ENCODE peak calls at places on chromosomes 6 and 20, in nine cellular contexts. Y is activated T-cell treated with anti-CD3 and anti-CD28 coated beads for 24 hours, F is amniotic stem cell, A is pulmonary artery endothelial cell, I is HepG2, U is cerebellar cortex, K is heart right ventricle, L is NCI-H1105 treated with DMSO at 0.1 percent for 48 hours, J is ovary. H is an unnamed sample.

GRCh38 chr20:62739067-62739466 is 30.4 kb downstream of the NTSR1 start:
- DNase-seq in Y (no peak), F (no peak), A (no peak), I (no peak), U (no peak), K (no peak), L (no peak), J (no peak), H (no peak)

GRCh38 chr6:129575378-129576118 is 134.4 kb downstream of the ARHGAP18 start:
- DNase-seq in Y (no peak), F (peak), A (no peak), I (peak), U (peak), K (peak), L (peak), J (no peak), H (peak)

GRCh38 chr6:106757267-106757666 is 127.9 kb downstream of the QRSL1 start:
- DNase-seq in Y (no peak), F (no peak), A (no peak), I (peak), U (no peak), K (no peak), L (peak), J (no peak), H (no peak)

GRCh38 chr6:13396241-13396792 is 68.0 kb upstream of the TBC1D7 start:
- DNase-seq in Y (no peak), F (no peak), A (no peak), I (no peak), U (peak), K (no peak), L (no peak), J (no peak), H (no peak)

GRCh38 chr20:59452856-59453255 is 151.5 kb upstream of the PHACTR3 start:
- DNase-seq in Y (no peak), F (no peak), A (no peak), I (no peak), U (no peak), K (no peak), L (no peak), J (no peak), H (no peak)

GRCh38 chr6:128208078-128208477 is 307.2 kb upstream of the THEMIS start:
- DNase-seq in Y (no peak), F (no peak), A (no peak), I (peak), U (no peak), K (no peak), L (no peak), J (no peak), H (peak)

GRCh38 chr20:17061721-17062120 is 165.1 kb upstream of the PCSK2 start:
- DNase-seq in Y (no peak), F (no peak), A (no peak), I (no peak), U (no peak), K (no peak), L (no peak), J (no peak), H (no peak)

GRCh38 chr6:43455034-43455747 is at the start of gene DLK2:
- DNase-seq in Y (peak), F (no peak), A (no peak), I (no peak), U (peak), K (no peak), L (no peak), J (no peak), H (no peak)

GRCh38 chr20:51767867-51768758 is at the start of gene ATP9A:
- DNase-seq in Y (no peak), F (no peak), A (no peak), I (no peak), U (no peak), K (peak), L (no peak), J (peak), H (no peak)

GRCh38 chr20:25077610-25078169 is 4.3 kb downstream of the VSX1 start:
- DNase-seq in Y (no peak), F (no peak), A (no peak), I (peak), U (peak), K (no peak), L (no peak), J (no peak), H (no peak)

GRCh38 chr6:85092224-85092623 is 327.8 kb upstream of the TBX18 start:
- DNase-seq in Y (no peak), F (no peak), A (no peak), I (no peak), U (no peak), K (no peak), L (no peak), J (no peak), H (no peak)

GRCh38 chr6:130420911-130421310 is 55.1 kb downstream of the TMEM200A start:
- DNase-seq in Y (no peak), F (no peak), A (no peak), I (no peak), U (no peak), K (no peak), L (no peak), J (no peak), H (no peak)

GRCh38 chr6:26032387-26033131 is 54.7 kb upstream of the HFE start:
- DNase-seq in Y (no peak), F (no peak), A (no peak), I (no peak), U (peak), K (no peak), L (no peak), J (no peak), H (peak)

GRCh38 chr20:64165866-64166600 is 1.8 kb downstream of the MYT1 start:
- DNase-seq in Y (no peak), F (no peak), A (no peak), I (no peak), U (peak), K (no peak), L (no peak), J (no peak), H (no peak)

GRCh38 chr6:37007340-37008043 is 2.0 kb downstream of the FGD2 start:
- DNase-seq in Y (no peak), F (no peak), A (no peak), I (no peak), U (no peak), K (peak), L (no peak), J (no peak), H (no peak)

GRCh38 chr6:97292671-97293070 is 9.7 kb upstream of the MMS22L start:
- DNase-seq in Y (no peak), F (no peak), A (no peak), I (no peak), U (no peak), K (no peak), L (no peak), J (no peak), H (no peak)

GRCh38 chr6:110296151-110297028 is 61.8 kb downstream of the METTL24 start:
- DNase-seq in Y (no peak), F (no peak), A (no peak), I (no peak), U (no peak), K (no peak), L (no peak), J (no peak), H (no peak)

GRCh38 chr6:21227486-21227885 is 366.1 kb upstream of the SOX4 start:
- DNase-seq in Y (no peak), F (no peak), A (no peak), I (no peak), U (no peak), K (no peak), L (no peak), J (no peak), H (no peak)

GRCh38 chr20:4158466-4159050 is 143.2 kb upstream of the RNF24 start:
- DNase-seq in Y (no peak), F (no peak), A (no peak), I (no peak), U (no peak), K (no peak), L (no peak), J (no peak), H (no peak)

GRCh38 chr6:163383912-163384311 is 30.6 kb upstream of the QKI start:
- DNase-seq in Y (no peak), F (no peak), A (no peak), I (no peak), U (no peak), K (no peak), L (no peak), J (no peak), H (no peak)

GRCh38 chr6:6712979-6713514 is 124.5 kb downstream of the LY86 start:
- DNase-seq in Y (no peak), F (no peak), A (no peak), I (no peak), U (no peak), K (no peak), L (no peak), J (no peak), H (no peak)

GRCh38 chr6:104095661-104096416 is 763.9 kb downstream of the HACE1 start:
- DNase-seq in Y (no peak), F (no peak), A (no peak), I (no peak), U (no peak), K (no peak), L (peak), J (no peak), H (no peak)

GRCh38 chr6:104201557-104201956 is 658.2 kb downstream of the HACE1 start:
- DNase-seq in Y (no peak), F (no peak), A (no peak), I (no peak), U (no peak), K (no peak), L (no peak), J (no peak), H (no peak)

GRCh38 chr20:58647814-58648501 is 3.1 kb upstream of the STX16 start:
- DNase-seq in Y (no peak), F (peak), A (peak), I (no peak), U (no peak), K (peak), L (no peak), J (no peak), H (no peak)

GRCh38 chr6:155882527-155883333 is 427.1 kb upstream of the NOX3 start:
- DNase-seq in Y (no peak), F (no peak), A (no peak), I (no peak), U (no peak), K (no peak), L (no peak), J (no peak), H (no peak)

GRCh38 chr6:112879920-112880413 is 532.8 kb downstream of the RFPL4B start:
- DNase-seq in Y (no peak), F (no peak), A (no peak), I (peak), U (peak), K (no peak), L (no peak), J (no peak), H (no peak)

GRCh38 chr20:34078540-34078939 is 33.5 kb downstream of the EIF2S2 start:
- DNase-seq in Y (no peak), F (no peak), A (no peak), I (no peak), U (no peak), K (no peak), L (no peak), J (no peak), H (no peak)

GRCh38 chr6:125871365-125871764 is 80.6 kb downstream of the NCOA7 start:
- DNase-seq in Y (no peak), F (no peak), A (no peak), I (no peak), U (no peak), K (no peak), L (peak), J (no peak), H (no peak)

GRCh38 chr6:87899499-87900147 is 148.0 kb upstream of the SPACA1 start:
- DNase-seq in Y (no peak), F (no peak), A (no peak), I (peak), U (no peak), K (no peak), L (no peak), J (no peak), H (no peak)

GRCh38 chr6:55794136-55794812 is 81.1 kb downstream of the BMP5 start:
- DNase-seq in Y (no peak), F (peak), A (no peak), I (no peak), U (no peak), K (no peak), L (no peak), J (no peak), H (peak)

GRCh38 chr6:144559865-144560603 is 274.9 kb downstream of the UTRN start:
- DNase-seq in Y (no peak), F (peak), A (peak), I (peak), U (no peak), K (no peak), L (peak), J (no peak), H (no peak)

GRCh38 chr6:34201455-34202098 is 35.1 kb upstream of the HMGA1 start:
- DNase-seq in Y (no peak), F (no peak), A (no peak), I (no peak), U (no peak), K (no peak), L (no peak), J (no peak), H (no peak)

GRCh38 chr20:3010985-3011723 is 32.3 kb upstream of the GNRH2 start:
- DNase-seq in Y (peak), F (no peak), A (no peak), I (no peak), U (no peak), K (no peak), L (no peak), J (no peak), H (peak)

GRCh38 chr6:24761851-24762250 is 12.9 kb upstream of the GMNN start:
- DNase-seq in Y (no peak), F (no peak), A (no peak), I (no peak), U (no peak), K (no peak), L (no peak), J (no peak), H (no peak)

GRCh38 chr6:108167449-108167903 is 1.7 kb downstream of the NR2E1 start:
- DNase-seq in Y (no peak), F (no peak), A (no peak), I (no peak), U (no peak), K (no peak), L (no peak), J (no peak), H (no peak)

GRCh38 chr20:57990396-57990987 is 238.0 kb downstream of the ANKRD60 start:
- DNase-seq in Y (no peak), F (no peak), A (no peak), I (no peak), U (no peak), K (peak), L (no peak), J (no peak), H (peak)

GRCh38 chr6:45558858-45559257 is 181.1 kb upstream of the SUPT3H start:
- DNase-seq in Y (no peak), F (no peak), A (no peak), I (no peak), U (no peak), K (no peak), L (no peak), J (no peak), H (no peak)

GRCh38 chr6:134523903-134524302 is 206.0 kb upstream of the SGK1 start:
- DNase-seq in Y (no peak), F (no peak), A (no peak), I (no peak), U (no peak), K (no peak), L (no peak), J (no peak), H (no peak)

H was measured in RCC 7860.